ENCODE peak calls at places on chromosomes 16 and 17, in four cellular contexts. O is gastrocnemius medialis, V is A549, X is Peyer's patch. L is an unnamed sample.

GRCh38 chr17:71023631-71024030 is 854.3 kb downstream of the KCNJ2 start:
- DNase-seq in V (no peak), X (no peak), O (no peak), L (no peak)

GRCh38 chr16:67184453-67185002 is 765 bp upstream of the MATCAP1 start:
- DNase-seq in V (peak; percentile 40), X (no peak), O (no peak), L (no peak)

GRCh38 chr17:32240745-32241144 is 24.9 kb upstream of the RHBDL3 start:
- DNase-seq in O (no peak), X (no peak), V (no peak), L (no peak)

GRCh38 chr17:68310141-68310540 is 18.8 kb downstream of the ARSG start:
- DNase-seq in X (no peak), V (no peak), O (no peak), L (peak; percentile 33)

GRCh38 chr16:75204410-75204758 is 2.6 kb downstream of the CTRB2 start:
- DNase-seq in O (no peak), X (no peak), V (no peak), L (no peak)

GRCh38 chr17:74215332-74215727 is 2.0 kb downstream of the TTYH2 start:
- DNase-seq in X (no peak), V (no peak), O (peak; percentile 79), L (no peak)

GRCh38 chr17:82967268-82968032 is 112.0 kb upstream of the METRNL start:
- DNase-seq in V (no peak), O (no peak), X (peak; percentile 16), L (no peak)

GRCh38 chr17:18084256-18084655 is 3.5 kb upstream of the DRG2 start:
- DNase-seq in X (no peak), V (no peak), O (no peak), L (no peak)

GRCh38 chr16:10405386-10405939 is 19.6 kb downstream of the ATF7IP2 start:
- DNase-seq in O (no peak), X (no peak), V (no peak), L (no peak)

GRCh38 chr17:78559749-78560368 is 17.3 kb downstream of the DNAH17 start:
- DNase-seq in X (no peak), O (no peak), V (no peak), L (no peak)

GRCh38 chr17:17469358-17469757 is 7.4 kb upstream of the MED9 start:
- DNase-seq in O (no peak), V (no peak), X (no peak), L (no peak)

GRCh38 chr17:45357364-45357997 is 40.7 kb upstream of the MAP3K14 start:
- DNase-seq in X (no peak), O (no peak), V (no peak), L (no peak)

GRCh38 chr16:81558444-81559175 is 114.0 kb downstream of the CMIP start:
- DNase-seq in O (no peak), X (peak; percentile 89), V (peak; percentile 82), L (no peak)
- H3K4me3 ChIP-seq in O (no peak overlapping the region), X (no peak overlapping the region), V (no peak overlapping the region), L (no peak overlapping the region)

GRCh38 chr17:40328386-40328766 is 19.4 kb downstream of the RARA start:
- DNase-seq in X (no peak), O (no peak), V (no peak), L (no peak)
- H3K4me1 ChIP-seq in X (peaks cover 64% of the 10 kb centered on the region), O (peaks cover 100% of the 10 kb centered on the region), V (peaks cover 93% of the 10 kb centered on the region), L (peaks cover 97% of the 10 kb centered on the region)

GRCh38 chr17:55587608-55588139 is 76.4 kb upstream of the SMIM36 start:
- DNase-seq in O (no peak), V (no peak), X (no peak), L (no peak)

GRCh38 chr17:55585629-55586028 is 74.4 kb upstream of the SMIM36 start:
- DNase-seq in X (no peak), O (no peak), V (no peak), L (no peak)

GRCh38 chr17:55588858-55589257 is 77.6 kb upstream of the SMIM36 start:
- DNase-seq in V (no peak), X (no peak), O (no peak), L (no peak)

GRCh38 chr17:55584861-55585260 is 73.6 kb upstream of the SMIM36 start:
- DNase-seq in X (no peak), V (no peak), O (no peak), L (no peak)

DNA sequence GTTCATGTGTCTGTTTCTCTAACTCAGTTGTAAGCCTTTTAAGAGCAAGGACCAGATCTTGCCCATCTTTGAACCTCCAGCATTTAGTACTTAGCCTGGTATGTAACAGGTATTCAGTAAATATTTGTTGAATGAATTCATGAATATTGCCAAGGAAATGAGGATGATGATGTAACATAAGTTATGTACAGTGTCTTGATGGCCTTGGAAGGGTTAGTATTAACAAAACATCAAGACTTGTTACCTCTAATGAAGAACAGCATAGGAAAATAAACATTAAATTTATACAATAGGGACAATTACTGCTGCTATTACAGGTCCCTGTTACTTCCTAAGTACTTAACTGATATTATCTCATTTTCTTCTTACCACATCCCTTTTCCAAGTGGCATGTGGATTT is 77.2 kb upstream of the SMIM36 start:
- DNase-seq in O (no peak), X (no peak), V (no peak), L (no peak)
- H3K27ac ChIP-seq in O (no peak overlapping the region), X (no peak overlapping the region), V (no peak overlapping the region), L (no peak overlapping the region)

GRCh38 chr17:14206891-14207290 is 29.8 kb downstream of the CDRT15 start:
- DNase-seq in V (no peak), O (no peak), X (no peak), L (no peak)

GRCh38 chr17:14209215-14209614 is 27.4 kb downstream of the CDRT15 start:
- DNase-seq in X (no peak), V (no peak), O (peak; percentile 80), L (no peak)

GRCh38 chr17:14205992-14206461 is 30.6 kb downstream of the CDRT15 start:
- DNase-seq in O (peak; percentile 97), V (no peak), X (peak; percentile 85), L (peak; percentile 78)

GRCh38 chr17:14205380-14205779 is 31.3 kb downstream of the CDRT15 start:
- DNase-seq in O (peak; percentile 22), V (no peak), X (no peak), L (no peak)

GRCh38 chr17:14207791-14208190 is 28.9 kb downstream of the CDRT15 start:
- DNase-seq in O (no peak), V (no peak), X (no peak), L (no peak)
- H3K4me3 ChIP-seq in O (no peak overlapping the region), V (no peak overlapping the region), X (no peak overlapping the region), L (no peak overlapping the region)

GRCh38 chr17:57519199-57519598 is 225.9 kb downstream of the CCDC182 start:
- DNase-seq in O (no peak), V (peak; percentile 48), X (no peak), L (no peak)

GRCh38 chr17:57521606-57522435 is 223.3 kb downstream of the CCDC182 start:
- DNase-seq in V (no peak), O (no peak), X (no peak), L (no peak)

GRCh38 chr17:57518587-57519118 is 226.4 kb downstream of the CCDC182 start:
- DNase-seq in O (peak; percentile 68), V (no peak), X (no peak), L (no peak)

GRCh38 chr17:57517519-57518342 is 227.4 kb downstream of the CCDC182 start:
- DNase-seq in O (no peak), X (no peak), V (peak; percentile 54), L (no peak)

DNA sequence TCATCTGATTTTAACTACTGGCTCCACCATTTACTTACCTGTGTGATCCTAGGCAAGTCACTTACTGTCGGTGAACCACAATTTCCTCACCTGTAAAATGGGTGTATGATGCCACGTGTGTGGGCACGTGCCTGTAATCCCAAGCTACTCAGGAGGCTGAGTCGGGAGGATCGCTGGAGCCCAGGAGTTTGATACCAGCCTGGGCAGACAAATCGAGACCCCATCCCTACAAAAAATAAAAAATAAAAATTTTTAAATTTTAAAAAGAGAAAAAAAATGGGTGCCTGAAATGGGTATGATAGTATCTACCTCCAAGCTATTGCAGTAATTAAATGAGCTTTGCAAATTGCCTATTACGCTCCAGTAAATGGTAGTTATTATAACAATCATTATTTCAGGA is 225.3 kb downstream of the CCDC182 start:
- DNase-seq in V (no peak), O (no peak), X (no peak), L (no peak)
- H3K4me1 ChIP-seq in V (peaks cover 84% of the 10 kb centered on the region), O (peaks cover 51% of the 10 kb centered on the region), X (no peaks in the 10 kb centered on the region), L (no peaks in the 10 kb centered on the region)